ENCODE peak calls at places on chromosomes 1 and 21, in seven cellular contexts. R, K, Z, I, N, Y and P are unnamed samples.

GRCh38 chr1:173661271-173661670 is 8.4 kb downstream of the ANKRD45 start:
- DNase-seq in K (no peak), I (no peak), N (no peak), Y (no peak), Z (no peak), R (no peak), P (no peak)

GRCh38 chr1:67743072-67743725 is 58.2 kb downstream of the GADD45A start:
- DNase-seq in R (no peak), K (no peak), I (no peak), Y (no peak), Z (no peak), N (no peak), P (no peak)

GRCh38 chr1:221766210-221766609 is 24.3 kb upstream of the DUSP10 start:
- DNase-seq in K (no peak), Y (no peak), I (no peak), R (no peak), N (no peak), Z (peak; percentile 61), P (no peak)

GRCh38 chr1:21625390-21626190 is 43.6 kb downstream of the RAP1GAP start:
- DNase-seq in K (no peak), R (no peak), Z (no peak), N (no peak), I (no peak), Y (no peak), P (no peak)

GRCh38 chr1:151997284-151997570 is 3.6 kb upstream of the S100A10 start:
- DNase-seq in Y (no peak), R (no peak), I (no peak), Z (no peak), K (no peak), N (no peak), P (no peak)

GRCh38 chr1:176950736-176951308 is 213.7 kb downstream of the ASTN1 start:
- DNase-seq in Y (no peak), K (no peak), R (no peak), N (no peak), Z (no peak), I (no peak), P (no peak)

GRCh38 chr1:232635778-232636356 is 5.9 kb upstream of the SIPA1L2 start:
- DNase-seq in I (peak; percentile 77), K (no peak), Y (no peak), N (no peak), Z (peak; percentile 77), R (no peak), P (no peak)

GRCh38 chr1:6427445-6428390 is 3.1 kb downstream of the ESPN start:
- DNase-seq in I (no peak), N (no peak), Y (no peak), K (no peak), R (no peak), Z (no peak), P (no peak)

GRCh38 chr1:24393892-24394291 is 19.7 kb downstream of the STPG1 start:
- DNase-seq in Z (peak; percentile 62), Y (no peak), R (no peak), I (no peak), K (peak; percentile 75), N (peak; percentile 34), P (no peak)

GRCh38 chr1:158371188-158371953 is 17.7 kb downstream of the CD1E start:
- DNase-seq in Z (no peak), Y (no peak), K (no peak), R (no peak), I (no peak), N (no peak), P (peak; percentile 45)

GRCh38 chr21:41419921-41420862 is 5.8 kb upstream of the MX1 start:
- DNase-seq in Z (peak; percentile 91), R (peak; percentile 27), N (peak; percentile 77), K (peak; percentile 95), I (peak; percentile 64), Y (peak; percentile 92), P (peak; percentile 39)

GRCh38 chr21:42471716-42472330 is 24.2 kb downstream of the RSPH1 start:
- DNase-seq in N (no peak), K (no peak), Y (peak; percentile 12), I (no peak), R (no peak), Z (no peak), P (no peak)

GRCh38 chr1:10280442-10281350 is 70.3 kb downstream of the KIF1B start:
- DNase-seq in I (no peak), R (no peak), N (no peak), K (no peak), Z (no peak), Y (no peak), P (no peak)

GRCh38 chr1:169527461-169528213 is 41.9 kb upstream of the SLC19A2 start:
- DNase-seq in I (no peak), R (no peak), Z (peak; percentile 45), N (no peak), Y (no peak), K (no peak), P (no peak)

GRCh38 chr1:69710484-69710883 is 142.8 kb downstream of the LRRC7 start:
- DNase-seq in Y (no peak), N (no peak), Z (peak; percentile 8), R (no peak), K (no peak), I (no peak), P (no peak)

GRCh38 chr1:53582211-53583020 is 123.2 kb downstream of the DMRTB1 start:
- DNase-seq in R (peak; percentile 33), Y (peak; percentile 35), I (no peak), Z (no peak), N (no peak), K (no peak), P (no peak)

GRCh38 chr1:219917851-219918466 is 10.4 kb downstream of the SLC30A10 start:
- DNase-seq in K (peak; percentile 58), Z (no peak), Y (no peak), R (no peak), N (no peak), I (no peak), P (no peak)

GRCh38 chr1:99503276-99503747 is 142.6 kb upstream of the PALMD start:
- DNase-seq in I (no peak), Z (peak; percentile 83), N (no peak), K (peak; percentile 15), R (no peak), Y (no peak), P (no peak)

GRCh38 chr1:94612555-94613204 is 71.1 kb upstream of the F3 start:
- DNase-seq in Z (no peak), R (no peak), K (no peak), Y (no peak), I (no peak), N (no peak), P (no peak)

GRCh38 chr1:44076093-44076492 is 42.5 kb upstream of the KLF17 start:
- DNase-seq in K (peak; percentile 64), N (no peak), Z (peak; percentile 60), Y (no peak), R (no peak), I (no peak), P (no peak)

GRCh38 chr21:43815107-43815742 is 25.8 kb downstream of the RRP1 start:
- DNase-seq in N (no peak), K (no peak), Z (no peak), I (no peak), R (no peak), Y (no peak), P (no peak)

GRCh38 chr1:180188103-180188506 is 33.4 kb downstream of the QSOX1 start:
- DNase-seq in N (peak; percentile 80), Z (peak; percentile 65), R (no peak), I (peak; percentile 43), K (peak; percentile 68), Y (peak; percentile 76), P (no peak)

GRCh38 chr1:86758570-86758969 is 54.2 kb downstream of the SH3GLB1 start:
- DNase-seq in Z (no peak), K (no peak), N (no peak), I (no peak), Y (no peak), R (no peak), P (no peak)

GRCh38 chr1:41520951-41521742 is 36.7 kb upstream of the EDN2 start:
- DNase-seq in Z (no peak), R (no peak), K (no peak), I (no peak), N (no peak), Y (no peak), P (no peak)

GRCh38 chr1:64470670-64471217 is 815 bp downstream of the CACHD1 start:
- DNase-seq in N (peak; percentile 71), Z (peak; percentile 18), R (no peak), Y (peak; percentile 60), K (peak; percentile 57), I (no peak), P (no peak)

GRCh38 chr1:237864338-237865244 is 26.1 kb downstream of the ZP4 start:
- DNase-seq in Z (peak; percentile 24), N (peak; percentile 86), I (peak; percentile 49), R (no peak), Y (peak; percentile 71), K (peak; percentile 62), P (peak; percentile 5)

GRCh38 chr1:68231627-68232303 is 558 bp downstream of the WLS start:
- DNase-seq in R (no peak), K (peak; percentile 81), N (peak; percentile 76), Z (peak; percentile 83), I (no peak), Y (peak; percentile 70), P (no peak)

GRCh38 chr1:173407846-173408245 is 69.3 kb upstream of the PRDX6 start:
- DNase-seq in Z (no peak), I (no peak), N (no peak), Y (no peak), R (no peak), K (no peak), P (no peak)

GRCh38 chr1:111406325-111406768 is 21.2 kb downstream of the OVGP1 start:
- DNase-seq in Z (peak; percentile 77), R (no peak), I (no peak), Y (no peak), K (peak; percentile 34), N (no peak), P (peak; percentile 63)

GRCh38 chr1:198088360-198089071 is 68.3 kb upstream of the NEK7 start:
- DNase-seq in I (peak; percentile 9), N (no peak), K (peak; percentile 17), Y (no peak), Z (peak; percentile 84), R (no peak), P (no peak)

GRCh38 chr1:172449585-172450523 is 6.0 kb upstream of the PIGC start:
- DNase-seq in Y (peak; percentile 71), I (no peak), R (no peak), K (peak; percentile 68), Z (peak; percentile 74), N (peak; percentile 78), P (no peak)

GRCh38 chr1:96538001-96538649 is 183.5 kb upstream of the PTBP2 start:
- DNase-seq in I (no peak), Y (no peak), R (no peak), K (peak; percentile 40), N (no peak), Z (peak; percentile 95), P (no peak)

GRCh38 chr1:226436855-226437491 is 29.1 kb upstream of the PARP1 start:
- DNase-seq in I (peak; percentile 94), N (no peak), Z (no peak), K (no peak), R (no peak), Y (no peak), P (no peak)

GRCh38 chr21:16002872-16003466 is 273.2 kb downstream of the USP25 start:
- DNase-seq in Z (peak; percentile 51), N (no peak), I (no peak), K (no peak), Y (no peak), R (no peak), P (no peak)

GRCh38 chr1:202144510-202145324 is at the start of gene ARL8A:
- DNase-seq in N (peak; percentile 85), K (peak; percentile 77), Z (peak; percentile 48), I (peak; percentile 65), Y (peak; percentile 90), R (peak; percentile 45), P (no peak)

GRCh38 chr21:37072239-37072987 is 458 bp downstream of the PIGP start:
- DNase-seq in Z (no peak), I (peak; percentile 80), Y (no peak), R (no peak), K (peak; percentile 87), N (no peak), P (no peak)

GRCh38 chr1:203177471-203178039 is 1.9 kb upstream of the MYBPH start:
- DNase-seq in Y (no peak), R (no peak), N (no peak), I (no peak), K (peak; percentile 66), Z (peak; percentile 51), P (no peak)

GRCh38 chr1:172809751-172810150 is 150.8 kb downstream of the FASLG start:
- DNase-seq in R (no peak), Y (no peak), N (no peak), Z (no peak), K (no peak), I (no peak), P (no peak)